ENCODE peak calls at places on chromosomes 11 and 22, in seven cellular contexts. Q is lower lobe of right lung, G is endothelial cell of umbilical vein, U is hepatocyte, H is OCI-LY7, T is fibroblast of the aortic adventitia, Y is dorsolateral prefrontal cortex. N is an unnamed sample.

GRCh38 chr22:17284917-17285316 is 65.7 kb upstream of the ADA2 start:
- DNase-seq in H (no peak), T (no peak), Y (no peak), U (no peak), Q (no peak), G (no peak), N (no peak)

GRCh38 chr11:131447898-131448297 is 77.5 kb downstream of the NTM start:
- DNase-seq in T (no peak), H (no peak), G (no peak), U (no peak), Y (no peak), Q (no peak), N (no peak)

GRCh38 chr11:73381589-73381988 is 5.4 kb downstream of the RELT start:
- DNase-seq in H (no peak), U (no peak), T (no peak), Q (peak; percentile 69), Y (no peak), G (no peak), N (no peak)

GRCh38 chr11:118229274-118229847 is 4.5 kb upstream of the JAML start:
- DNase-seq in G (peak; percentile 56), Y (no peak), T (peak; percentile 4), U (no peak), Q (no peak), H (no peak), N (peak; percentile 18)

GRCh38 chr11:3091081-3091845 is 34.0 kb upstream of the CARS1 start:
- DNase-seq in G (no peak), H (no peak), T (no peak), U (no peak), Q (peak; percentile 43), Y (peak; percentile 23), N (no peak)

GRCh38 chr11:47980907-47981621 is 705 bp downstream of the PTPRJ start:
- DNase-seq in Y (no peak), T (no peak), U (peak; percentile 81), G (peak; percentile 45), Q (peak; percentile 75), H (peak; percentile 67), N (peak; percentile 27)

GRCh38 chr22:23305922-23306374 is 125.6 kb downstream of the BCR start:
- DNase-seq in T (peak; percentile 72), H (no peak), G (peak; percentile 96), U (peak; percentile 69), Q (peak; percentile 62), Y (peak; percentile 93), N (peak; percentile 75)

GRCh38 chr11:64489831-64490441 is 101.1 kb upstream of the SLC22A12 start:
- DNase-seq in G (peak; percentile 29), Y (peak; percentile 51), H (peak; percentile 41), U (peak; percentile 69), T (peak; percentile 31), Q (peak; percentile 69), N (peak; percentile 30)

GRCh38 chr11:35305670-35306382 is 113.5 kb downstream of the SLC1A2 start:
- DNase-seq in Q (no peak), H (peak; percentile 42), T (peak; percentile 49), Y (no peak), G (peak; percentile 17), U (peak; percentile 67), N (peak; percentile 25)

GRCh38 chr11:98568011-98568410 is 452.7 kb upstream of the CNTN5 start:
- DNase-seq in U (no peak), Y (no peak), H (no peak), T (no peak), Q (no peak), G (no peak), N (no peak)

GRCh38 chr11:66888282-66888681 is 31.4 kb downstream of the LRFN4 start:
- DNase-seq in H (no peak), Y (no peak), Q (no peak), G (no peak), U (no peak), T (no peak), N (no peak)

GRCh38 chr11:25593221-25593620 is 738.7 kb upstream of the ANO3 start:
- DNase-seq in H (no peak), T (no peak), Y (no peak), G (no peak), Q (no peak), U (no peak), N (no peak)

GRCh38 chr11:64321533-64321932 is 3.6 kb downstream of the PRDX5 start:
- DNase-seq in Y (no peak), Q (peak; percentile 77), T (no peak), U (peak; percentile 35), G (no peak), H (no peak), N (no peak)

GRCh38 chr11:103953797-103954495 is 82.5 kb upstream of the DDI1 start:
- DNase-seq in Y (no peak), H (no peak), Q (no peak), G (no peak), T (no peak), U (no peak), N (no peak)

GRCh38 chr11:113880966-113881365 is 5.6 kb upstream of the USP28 start:
- DNase-seq in U (no peak), Q (no peak), Y (no peak), G (no peak), T (no peak), H (no peak), N (no peak)

GRCh38 chr22:39282642-39283311 is 36.6 kb downstream of the RPL3 start:
- DNase-seq in Y (no peak), T (no peak), U (no peak), H (no peak), Q (no peak), G (peak; percentile 89), N (no peak)

GRCh38 chr22:42270178-42270511 is 308 bp downstream of the TCF20 start:
- DNase-seq in Y (no peak), U (no peak), G (peak; percentile 21), H (no peak), T (no peak), Q (no peak), N (no peak)

GRCh38 chr11:86551286-86551685 is 121.1 kb downstream of the ME3 start:
- DNase-seq in Q (no peak), U (peak; percentile 52), T (peak; percentile 98), G (peak; percentile 96), H (no peak), Y (no peak), N (peak; percentile 89)

GRCh38 chr11:130383363-130384168 is 44.8 kb downstream of the ADAMTS8 start:
- DNase-seq in H (no peak), G (no peak), T (peak; percentile 65), Q (no peak), Y (no peak), U (peak; percentile 65), N (peak; percentile 75)

GRCh38 chr11:13105237-13105844 is 96.2 kb downstream of the RASSF10 start:
- DNase-seq in G (peak; percentile 99), H (no peak), U (peak; percentile 40), Y (no peak), T (peak; percentile 12), Q (no peak), N (no peak)

GRCh38 chr11:123194308-123195181 is 503 bp downstream of the CLMP start:
- DNase-seq in G (no peak), T (peak; percentile 63), Q (no peak), U (peak; percentile 49), Y (no peak), H (no peak), N (peak; percentile 17)

GRCh38 chr22:21015051-21016006 is at the start of gene P2RX6:
- DNase-seq in Y (no peak), Q (no peak), T (no peak), U (no peak), G (no peak), H (no peak), N (peak; percentile 47)

GRCh38 chr11:11984563-11984962 is 23.9 kb downstream of the DKK3 start:
- DNase-seq in G (no peak), T (no peak), U (no peak), Y (no peak), Q (no peak), H (no peak), N (no peak)
- TF ChIP-seq CTCF in G (no peak), T (no peak), U (no peak), Y (no peak), Q (no peak), H (no peak), N (no peak)

GRCh38 chr22:28710889-28711285 is 30.7 kb downstream of the CHEK2 start:
- DNase-seq in Q (no peak), H (no peak), U (no peak), Y (no peak), G (peak; percentile 90), T (peak; percentile 74), N (no peak)

GRCh38 chr22:28710112-28710888 is 30.7 kb upstream of the TTC28 start:
- DNase-seq in T (peak; percentile 91), Q (no peak), U (peak; percentile 23), Y (no peak), G (peak; percentile 82), H (no peak), N (peak; percentile 69)

GRCh38 chr22:28711341-28711740 is 30.3 kb downstream of the CHEK2 start:
- DNase-seq in G (peak; percentile 60), T (peak; percentile 10), Y (no peak), H (no peak), U (no peak), Q (no peak), N (no peak)

GRCh38 chr22:28714043-28714442 is 27.6 kb downstream of the CHEK2 start:
- DNase-seq in G (peak; percentile 38), U (no peak), T (no peak), Q (no peak), H (no peak), Y (no peak), N (no peak)

DNA sequence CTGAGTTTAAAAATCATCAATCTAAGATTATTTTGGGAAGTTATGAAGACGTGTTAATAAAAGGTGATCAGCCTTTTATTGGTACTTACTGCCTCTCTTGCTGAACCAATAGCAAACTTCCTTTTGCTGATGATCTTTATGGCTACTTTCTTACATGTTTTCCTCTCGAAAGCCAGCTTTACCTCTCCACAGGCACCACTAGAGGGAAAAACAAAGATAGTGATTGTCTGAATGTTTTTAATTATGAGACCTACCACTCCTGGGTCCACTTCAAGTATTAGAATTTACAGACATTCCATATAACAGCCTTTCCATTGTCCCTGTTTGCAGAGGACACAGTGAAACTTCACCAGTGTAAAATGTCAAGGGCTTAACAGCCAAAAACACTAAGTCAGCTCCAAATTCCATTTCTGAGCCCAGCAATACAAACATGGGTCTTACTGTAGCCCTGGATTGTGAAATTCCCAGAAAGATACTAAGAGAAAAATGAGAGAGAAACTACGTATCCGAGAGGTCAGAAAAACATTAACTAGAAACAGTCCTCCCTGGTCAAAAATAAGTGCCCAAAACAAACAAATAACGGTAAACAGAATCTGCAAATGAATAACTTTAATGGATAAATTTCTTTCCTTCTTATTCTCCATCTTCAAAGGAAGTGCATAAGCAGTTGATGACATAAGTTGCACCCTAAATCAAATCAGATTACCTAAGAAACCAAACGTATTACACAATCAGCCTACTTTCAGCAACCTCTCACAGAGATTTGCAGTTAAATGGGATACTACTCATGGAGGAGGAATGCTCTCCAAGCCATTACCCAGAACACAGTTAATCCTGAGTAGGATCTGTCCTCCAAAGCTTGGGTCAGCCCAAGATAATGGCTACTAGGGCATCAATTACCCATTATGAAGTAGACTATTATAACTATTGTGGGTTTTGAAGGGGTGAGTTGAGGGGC is 29.5 kb downstream of the CHEK2 start:
- DNase-seq in Q (no peak), Y (no peak), U (peak; percentile 64), T (peak; percentile 98), H (no peak), G (peak; percentile 55), N (peak; percentile 95)
- TF ChIP-seq CTCF in Q (no peak), Y (no peak), U (peak; percentile 19), T (peak; percentile 42), H (no peak), G (no peak), N (peak; percentile 58)

GRCh38 chr11:57224537-57224936 is 12.5 kb downstream of the APLNR start:
- DNase-seq in U (no peak), Q (no peak), G (no peak), Y (no peak), H (no peak), T (peak; percentile 13), N (peak; percentile 68)
- TF ChIP-seq CTCF in U (no peak), Q (no peak), G (no peak), Y (no peak), H (no peak), T (no peak), N (no peak)

GRCh38 chr11:69200331-69201047 is 44.8 kb downstream of the SMIM38 start:
- DNase-seq in H (no peak), G (peak; percentile 52), T (no peak), Q (no peak), U (no peak), Y (no peak), N (no peak)
- TF ChIP-seq CTCF in H (no peak), G (no peak), T (no peak), Q (no peak), U (no peak), Y (no peak), N (no peak)

N was measured in HFFc6.